ENCODE peak calls at places on chromosomes 5 and 9, in seven cellular contexts. One of them, this sample, is unnamed.

GRCh38 chr5:128903550-128903949 is 61.7 kb upstream of the SLC27A6 start:
- DNase-seq in GM12864: no peak
- DNase-seq in fibroblast of mammary gland: no peak
- DNase-seq in sigmoid colon: no peak
- DNase-seq in B cell: no peak
- DNase-seq in stomach: no peak
- DNase-seq in fibroblast of the aortic adventitia: no peak
- DNase-seq in this sample: no peak

GRCh38 chr5:178293400-178293799 is 60.8 kb upstream of the PHYKPL start:
- DNase-seq in fibroblast of mammary gland: no peak
- DNase-seq in B cell: no peak
- DNase-seq in GM12864: no peak
- DNase-seq in fibroblast of the aortic adventitia: no peak
- DNase-seq in stomach: no peak
- DNase-seq in sigmoid colon: peak
- DNase-seq in this sample: peak

GRCh38 chr5:138096997-138097828 is 13.4 kb downstream of the WNT8A start:
- DNase-seq in GM12864: no peak
- DNase-seq in fibroblast of the aortic adventitia: no peak
- DNase-seq in sigmoid colon: no peak
- DNase-seq in fibroblast of mammary gland: no peak
- DNase-seq in stomach: no peak
- DNase-seq in B cell: no peak
- DNase-seq in this sample: no peak

GRCh38 chr9:91515074-91515687 is 91.5 kb upstream of the NFIL3 start:
- DNase-seq in B cell: no peak
- DNase-seq in fibroblast of mammary gland: peak
- DNase-seq in stomach: peak
- DNase-seq in GM12864: peak
- DNase-seq in fibroblast of the aortic adventitia: peak
- DNase-seq in sigmoid colon: no peak
- DNase-seq in this sample: no peak

GRCh38 chr9:13088734-13089427 is 190.6 kb downstream of the MPDZ start:
- DNase-seq in B cell: peak
- DNase-seq in stomach: no peak
- DNase-seq in sigmoid colon: no peak
- DNase-seq in GM12864: no peak
- DNase-seq in fibroblast of the aortic adventitia: peak
- DNase-seq in fibroblast of mammary gland: peak
- DNase-seq in this sample: no peak

GRCh38 chr9:101388507-101388993 is 3.7 kb upstream of the BAAT start:
- DNase-seq in sigmoid colon: no peak
- DNase-seq in fibroblast of mammary gland: peak
- DNase-seq in fibroblast of the aortic adventitia: no peak
- DNase-seq in B cell: no peak
- DNase-seq in stomach: no peak
- DNase-seq in GM12864: no peak
- DNase-seq in this sample: no peak

GRCh38 chr9:136441681-136442245 is 2.1 kb upstream of the INPP5E start:
- DNase-seq in fibroblast of mammary gland: no peak
- DNase-seq in sigmoid colon: no peak
- DNase-seq in B cell: no peak
- DNase-seq in fibroblast of the aortic adventitia: no peak
- DNase-seq in GM12864: no peak
- DNase-seq in stomach: no peak
- DNase-seq in this sample: no peak

GRCh38 chr5:1041225-1042186 is 32.9 kb downstream of the NKD2 start:
- DNase-seq in sigmoid colon: no peak
- DNase-seq in fibroblast of mammary gland: no peak
- DNase-seq in GM12864: no peak
- DNase-seq in fibroblast of the aortic adventitia: no peak
- DNase-seq in stomach: no peak
- DNase-seq in B cell: no peak
- DNase-seq in this sample: no peak

GRCh38 chr5:140725799-140726471 is 25.7 kb downstream of the ZMAT2 start:
- DNase-seq in fibroblast of the aortic adventitia: peak
- DNase-seq in sigmoid colon: peak
- DNase-seq in stomach: peak
- DNase-seq in B cell: no peak
- DNase-seq in GM12864: no peak
- DNase-seq in fibroblast of mammary gland: peak
- DNase-seq in this sample: peak

GRCh38 chr5:144004146-144004545 is 166.3 kb downstream of the YIPF5 start:
- DNase-seq in sigmoid colon: no peak
- DNase-seq in fibroblast of the aortic adventitia: peak
- DNase-seq in fibroblast of mammary gland: peak
- DNase-seq in GM12864: no peak
- DNase-seq in B cell: no peak
- DNase-seq in stomach: no peak
- DNase-seq in this sample: no peak

GRCh38 chr9:84327184-84327583 is 13.4 kb downstream of the SLC28A3 start:
- DNase-seq in stomach: no peak
- DNase-seq in GM12864: no peak
- DNase-seq in B cell: no peak
- DNase-seq in fibroblast of the aortic adventitia: no peak
- DNase-seq in sigmoid colon: no peak
- DNase-seq in fibroblast of mammary gland: peak
- DNase-seq in this sample: no peak

GRCh38 chr9:110066929-110067716 is 140.8 kb downstream of the C9orf152 start:
- DNase-seq in fibroblast of the aortic adventitia: peak
- DNase-seq in stomach: no peak
- DNase-seq in GM12864: no peak
- DNase-seq in B cell: no peak
- DNase-seq in fibroblast of mammary gland: peak
- DNase-seq in sigmoid colon: no peak
- DNase-seq in this sample: no peak

GRCh38 chr5:74546796-74547195 is 93.7 kb downstream of the ENC1 start:
- DNase-seq in fibroblast of the aortic adventitia: peak
- DNase-seq in fibroblast of mammary gland: peak
- DNase-seq in B cell: no peak
- DNase-seq in GM12864: no peak
- DNase-seq in stomach: no peak
- DNase-seq in sigmoid colon: no peak
- DNase-seq in this sample: no peak

GRCh38 chr5:132734687-132735086 is 2.7 kb downstream of the KIF3A start:
- DNase-seq in GM12864: no peak
- DNase-seq in fibroblast of mammary gland: no peak
- DNase-seq in B cell: no peak
- DNase-seq in sigmoid colon: no peak
- DNase-seq in fibroblast of the aortic adventitia: no peak
- DNase-seq in stomach: no peak
- DNase-seq in this sample: no peak

GRCh38 chr5:132739232-132739631 is 1.9 kb upstream of the KIF3A start:
- DNase-seq in stomach: no peak
- DNase-seq in fibroblast of mammary gland: no peak
- DNase-seq in fibroblast of the aortic adventitia: no peak
- DNase-seq in GM12864: no peak
- DNase-seq in B cell: no peak
- DNase-seq in sigmoid colon: no peak
- DNase-seq in this sample: no peak

GRCh38 chr5:132737982-132738770 is 830 bp upstream of the KIF3A start:
- DNase-seq in stomach: no peak
- DNase-seq in fibroblast of the aortic adventitia: no peak
- DNase-seq in GM12864: no peak
- DNase-seq in sigmoid colon: no peak
- DNase-seq in fibroblast of mammary gland: no peak
- DNase-seq in B cell: no peak
- DNase-seq in this sample: no peak

GRCh38 chr5:132733499-132734148 is 3.7 kb downstream of the KIF3A start:
- DNase-seq in fibroblast of the aortic adventitia: no peak
- DNase-seq in stomach: no peak
- DNase-seq in GM12864: no peak
- DNase-seq in B cell: no peak
- DNase-seq in sigmoid colon: no peak
- DNase-seq in fibroblast of mammary gland: no peak
- DNase-seq in this sample: no peak

DNA sequence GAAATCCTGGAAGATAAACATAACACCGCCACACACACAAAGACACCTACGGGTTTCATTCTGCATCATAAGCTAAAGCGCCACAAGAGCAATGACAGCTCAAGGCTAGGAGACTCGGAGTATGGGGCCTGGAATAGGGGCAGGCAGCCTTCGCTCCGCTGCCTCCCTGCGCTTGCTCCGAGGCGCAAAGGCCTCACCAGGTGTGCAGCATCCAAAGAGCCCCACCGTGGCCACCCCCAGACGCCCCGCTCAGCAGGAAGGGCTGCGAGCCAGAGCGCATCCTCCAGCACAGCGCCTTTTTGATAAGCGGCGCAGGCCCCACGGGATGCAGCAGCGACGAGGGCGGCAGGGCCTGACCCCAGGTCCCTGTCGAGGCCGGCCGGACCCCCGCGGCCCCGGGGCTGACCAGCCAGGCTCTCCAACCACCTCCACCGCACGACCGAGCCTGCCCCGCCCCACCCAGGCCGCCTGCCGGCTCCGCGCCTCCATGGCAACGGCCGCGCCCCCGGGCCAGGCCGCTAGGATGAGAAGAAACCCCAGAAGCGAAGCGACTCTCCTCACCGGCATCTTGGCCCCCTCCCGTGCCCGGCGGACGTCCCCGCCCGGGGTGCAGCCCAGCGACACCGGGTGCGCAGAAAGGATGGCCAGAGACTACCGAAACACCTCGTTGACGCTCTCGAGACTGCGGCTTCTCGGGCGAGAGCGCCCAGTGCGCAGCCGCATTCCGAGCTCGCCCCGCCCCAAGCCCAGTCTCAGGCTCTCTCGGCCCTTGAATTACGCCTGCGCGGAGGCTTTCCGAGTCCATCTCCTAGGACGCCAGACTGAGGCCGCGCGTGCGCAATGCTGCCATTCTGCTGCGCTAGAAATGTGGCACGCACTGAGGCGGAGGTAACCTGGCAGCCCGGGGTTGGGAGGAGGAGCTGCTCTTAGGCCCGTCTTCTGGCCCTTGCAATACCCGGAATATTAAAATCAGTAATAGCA is at the start of gene KIF3A:
- DNase-seq in GM12864: peak
- DNase-seq in sigmoid colon: peak
- DNase-seq in fibroblast of the aortic adventitia: peak
- DNase-seq in stomach: peak
- DNase-seq in B cell: peak
- DNase-seq in fibroblast of mammary gland: peak
- DNase-seq in this sample: peak
- TF ChIP-seq CTCF in GM12864: no peak
- TF ChIP-seq CTCF in sigmoid colon: no peak
- TF ChIP-seq CTCF in fibroblast of the aortic adventitia: peak
- TF ChIP-seq CTCF in stomach: no peak
- TF ChIP-seq CTCF in B cell: peak
- TF ChIP-seq CTCF in fibroblast of mammary gland: no peak
- TF ChIP-seq CTCF in this sample: peak

GRCh38 chr5:102537011-102537410 is 38.2 kb upstream of the SLCO6A1 start:
- DNase-seq in stomach: no peak
- DNase-seq in fibroblast of the aortic adventitia: no peak
- DNase-seq in fibroblast of mammary gland: no peak
- DNase-seq in B cell: no peak
- DNase-seq in GM12864: no peak
- DNase-seq in sigmoid colon: no peak
- DNase-seq in this sample: no peak

GRCh38 chr5:102540251-102540812 is 41.5 kb upstream of the SLCO6A1 start:
- DNase-seq in B cell: no peak
- DNase-seq in fibroblast of mammary gland: peak
- DNase-seq in fibroblast of the aortic adventitia: no peak
- DNase-seq in stomach: no peak
- DNase-seq in GM12864: no peak
- DNase-seq in sigmoid colon: no peak
- DNase-seq in this sample: no peak

GRCh38 chr5:102532126-102532525 is 33.3 kb upstream of the SLCO6A1 start:
- DNase-seq in fibroblast of mammary gland: peak
- DNase-seq in sigmoid colon: no peak
- DNase-seq in fibroblast of the aortic adventitia: peak
- DNase-seq in stomach: no peak
- DNase-seq in GM12864: no peak
- DNase-seq in B cell: no peak
- DNase-seq in this sample: no peak

GRCh38 chr5:102539598-102539997 is 40.8 kb upstream of the SLCO6A1 start:
- DNase-seq in fibroblast of the aortic adventitia: no peak
- DNase-seq in sigmoid colon: no peak
- DNase-seq in fibroblast of mammary gland: peak
- DNase-seq in GM12864: no peak
- DNase-seq in B cell: no peak
- DNase-seq in stomach: no peak
- DNase-seq in this sample: no peak

DNA sequence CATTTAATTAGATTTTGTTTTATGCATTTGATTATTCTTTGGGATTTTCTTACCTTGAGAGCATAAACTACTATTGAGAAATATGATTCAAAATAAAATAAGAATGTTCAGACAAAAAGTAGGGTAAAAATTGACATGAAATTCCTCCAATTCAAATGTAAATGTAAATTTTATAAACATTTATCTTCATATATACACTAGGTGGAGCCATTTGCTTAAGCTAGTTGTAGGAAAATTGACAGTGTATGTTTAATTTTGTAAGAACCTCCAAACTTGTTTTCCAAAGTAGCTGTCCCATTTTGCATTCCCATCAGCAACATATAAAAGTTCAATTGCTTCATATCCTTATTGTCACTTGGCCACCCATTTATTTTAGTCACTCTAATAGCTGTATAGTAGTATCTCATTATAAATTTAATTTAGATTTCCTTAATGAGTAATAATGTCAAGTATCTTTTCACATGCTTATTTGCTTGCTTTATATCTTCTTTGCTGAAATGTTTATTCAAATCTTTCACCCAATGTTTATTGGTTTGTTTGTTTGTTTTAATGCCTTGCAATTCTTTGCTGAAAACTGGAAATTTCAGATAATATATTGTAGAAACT is 37.6 kb upstream of the SLCO6A1 start:
- DNase-seq in fibroblast of the aortic adventitia: peak
- DNase-seq in B cell: no peak
- DNase-seq in GM12864: no peak
- DNase-seq in sigmoid colon: no peak
- DNase-seq in fibroblast of mammary gland: peak
- DNase-seq in stomach: no peak
- DNase-seq in this sample: no peak
- TF ChIP-seq CTCF in fibroblast of the aortic adventitia: peak
- TF ChIP-seq CTCF in B cell: peak
- TF ChIP-seq CTCF in GM12864: no peak
- TF ChIP-seq CTCF in sigmoid colon: no peak
- TF ChIP-seq CTCF in fibroblast of mammary gland: peak
- TF ChIP-seq CTCF in stomach: no peak
- TF ChIP-seq CTCF in this sample: peak

GRCh38 chr9:127346584-127346983 is 50.4 kb upstream of the SLC2A8 start:
- DNase-seq in stomach: peak
- DNase-seq in sigmoid colon: no peak
- DNase-seq in GM12864: no peak
- DNase-seq in fibroblast of mammary gland: no peak
- DNase-seq in B cell: no peak
- DNase-seq in fibroblast of the aortic adventitia: no peak
- DNase-seq in this sample: no peak
- TF ChIP-seq CTCF in stomach: no peak
- TF ChIP-seq CTCF in sigmoid colon: no peak
- TF ChIP-seq CTCF in GM12864: no peak
- TF ChIP-seq CTCF in fibroblast of mammary gland: peak
- TF ChIP-seq CTCF in B cell: no peak
- TF ChIP-seq CTCF in fibroblast of the aortic adventitia: peak
- TF ChIP-seq CTCF in this sample: no peak

DNA sequence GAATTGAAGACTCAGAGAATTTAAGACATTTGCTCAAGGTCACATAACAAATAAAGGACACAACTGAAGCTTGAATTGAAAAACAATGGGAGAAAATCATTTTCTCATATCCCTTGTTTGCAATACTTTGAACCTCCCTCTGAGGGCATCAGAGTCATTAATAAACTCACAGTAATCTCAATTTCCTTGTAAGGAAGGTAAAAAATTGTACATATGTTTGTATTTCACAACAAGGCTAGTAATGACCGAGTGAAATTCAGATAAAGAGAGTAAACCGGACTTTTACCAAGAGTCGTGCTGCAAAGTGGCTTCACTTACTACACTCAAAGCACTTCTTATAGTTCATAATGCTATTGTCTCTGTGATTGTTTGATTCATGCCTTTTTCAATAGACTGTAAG is 665.0 kb downstream of the NR2F1-AS1 start:
- DNase-seq in fibroblast of mammary gland: peak
- DNase-seq in B cell: no peak
- DNase-seq in sigmoid colon: no peak
- DNase-seq in stomach: no peak
- DNase-seq in fibroblast of the aortic adventitia: peak
- DNase-seq in GM12864: no peak
- DNase-seq in this sample: no peak
- TF ChIP-seq CTCF in fibroblast of mammary gland: peak
- TF ChIP-seq CTCF in B cell: no peak
- TF ChIP-seq CTCF in sigmoid colon: no peak
- TF ChIP-seq CTCF in stomach: no peak
- TF ChIP-seq CTCF in fibroblast of the aortic adventitia: peak
- TF ChIP-seq CTCF in GM12864: no peak
- TF ChIP-seq CTCF in this sample: no peak